ENCODE peak calls at places on chromosomes 13 and 19, in five cellular contexts. D, G, R, I and A are unnamed samples.

GRCh38 chr13:82636119-82636518 is 1246.2 kb downstream of the SLITRK1 start:
- DNase-seq in D (no peak), G (no peak), R (no peak), I (no peak), A (no peak)

GRCh38 chr13:62193919-62194318 is 778.3 kb upstream of the PCDH20 start:
- DNase-seq in D (no peak), G (no peak), R (no peak), I (no peak), A (no peak)

GRCh38 chr19:43470288-43470687 is 4.9 kb upstream of the LYPD3 start:
- DNase-seq in D (no peak), G (no peak), R (peak; percentile 37), I (no peak), A (no peak)

GRCh38 chr13:111925146-111925875 is 141.6 kb upstream of the SOX1 start:
- DNase-seq in D (no peak), G (no peak), R (no peak), I (no peak), A (no peak)

GRCh38 chr13:25375727-25376358 is 4.1 kb downstream of the ATP8A2 start:
- DNase-seq in D (peak; percentile 38), G (peak; percentile 21), R (peak; percentile 9), I (peak; percentile 22), A (peak; percentile 18)

GRCh38 chr19:16519230-16519687 is 23.0 kb downstream of the CHERP start:
- DNase-seq in D (no peak), G (no peak), R (no peak), I (no peak), A (no peak)

GRCh38 chr19:49335071-49335783 is at the start of gene CD37:
- DNase-seq in D (no peak), G (no peak), R (peak; percentile 44), I (no peak), A (no peak)

GRCh38 chr19:50022823-50023222 is 2.3 kb downstream of the VRK3 start:
- DNase-seq in D (no peak), G (no peak), R (no peak), I (no peak), A (no peak)

GRCh38 chr13:109672545-109672944 is 113.8 kb downstream of the IRS2 start:
- DNase-seq in D (peak; percentile 36), G (no peak), R (no peak), I (no peak), A (no peak)

GRCh38 chr19:18433039-18433691 is 4.8 kb downstream of the ISYNA1 start:
- DNase-seq in D (no peak), G (peak; percentile 34), R (no peak), I (no peak), A (no peak)

GRCh38 chr19:6041071-6041470 is 63.1 kb upstream of the RANBP3 start:
- DNase-seq in D (no peak), G (no peak), R (no peak), I (no peak), A (no peak)

GRCh38 chr19:40217921-40218890 is at the start of gene TTC9B:
- DNase-seq in D (no peak), G (no peak), R (peak; percentile 17), I (peak; percentile 59), A (no peak)

GRCh38 chr13:99363391-99363790 is 56.2 kb upstream of the GPR183 start:
- DNase-seq in D (no peak), G (no peak), R (no peak), I (no peak), A (no peak)

GRCh38 chr13:38429916-38430315 is 80.3 kb downstream of the UFM1 start:
- DNase-seq in D (peak; percentile 51), G (no peak), R (no peak), I (no peak), A (no peak)

GRCh38 chr13:73809561-73809960 is 324.6 kb downstream of the KLF12 start:
- DNase-seq in D (peak; percentile 52), G (no peak), R (no peak), I (no peak), A (no peak)

GRCh38 chr13:109704771-109705628 is 81.4 kb downstream of the IRS2 start:
- DNase-seq in D (no peak), G (no peak), R (no peak), I (no peak), A (no peak)

GRCh38 chr19:23002690-23003422 is at the start of gene ZNF728:
- DNase-seq in D (no peak), G (no peak), R (no peak), I (peak; percentile 44), A (no peak)

GRCh38 chr13:32863596-32863995 is 152.6 kb upstream of the KL start:
- DNase-seq in D (no peak), G (no peak), R (no peak), I (no peak), A (no peak)

GRCh38 chr19:47509170-47509847 is 5.6 kb downstream of the NAPA start:
- DNase-seq in D (no peak), G (no peak), R (no peak), I (no peak), A (no peak)

GRCh38 chr13:100306042-100306441 is 217.1 kb downstream of the PCCA start:
- DNase-seq in D (no peak), G (no peak), R (no peak), I (no peak), A (no peak)

GRCh38 chr13:26062853-26063444 is 11.1 kb upstream of the SHISA2 start:
- DNase-seq in D (peak; percentile 55), G (peak; percentile 61), R (no peak), I (peak; percentile 51), A (no peak)

GRCh38 chr13:30331331-30331771 is 24.0 kb upstream of the KATNAL1 start:
- DNase-seq in D (no peak), G (no peak), R (no peak), I (no peak), A (no peak)

GRCh38 chr13:75178436-75178835 is 303.5 kb downstream of the TBC1D4 start:
- DNase-seq in D (no peak), G (no peak), R (no peak), I (no peak), A (no peak)

GRCh38 chr19:31890230-31890629 is 455.2 kb upstream of the ZNF507 start:
- DNase-seq in D (no peak), G (no peak), R (no peak), I (no peak), A (no peak)

GRCh38 chr19:29694669-29695627 is 20.1 kb downstream of the C19orf12 start:
- DNase-seq in D (peak; percentile 75), G (peak; percentile 25), R (peak; percentile 77), I (peak; percentile 94), A (peak; percentile 68)

GRCh38 chr13:44307844-44308243 is 65.8 kb upstream of the SERP2 start:
- DNase-seq in D (no peak), G (no peak), R (no peak), I (no peak), A (no peak)